ENCODE peak calls at places on chromosomes 6 and 20, in nine cellular contexts. Q is fibroblast of pulmonary artery, X is left lung, D is Caco-2, C is heart left ventricle, V is OCI-LY7, H is IMR-90, Z is breast epithelium, G is adrenal gland. U is an unnamed sample.

GRCh38 chr6:158322724-158323560 is 10.7 kb downstream of the TULP4 start:
- DNase-seq in C (no peak), V (no peak), X (no peak), Q (peak; percentile 74), D (peak; percentile 72), Z (no peak), H (peak; percentile 81), G (peak; percentile 23), U (no peak)

GRCh38 chr6:152233547-152234320 is 403.4 kb downstream of the SYNE1 start:
- DNase-seq in V (no peak), D (no peak), H (no peak), C (no peak), G (no peak), X (no peak), Z (no peak), Q (no peak), U (no peak)

GRCh38 chr6:107670792-107671199 is 153.3 kb downstream of the SCML4 start:
- DNase-seq in C (peak; percentile 86), V (peak; percentile 72), X (peak; percentile 60), G (peak; percentile 77), H (peak; percentile 67), Z (no peak), Q (peak; percentile 75), D (no peak), U (peak; percentile 84)

GRCh38 chr6:150211700-150212615 is 69.1 kb downstream of the PPP1R14C start:
- DNase-seq in Q (no peak), X (no peak), D (no peak), Z (no peak), H (no peak), G (no peak), C (no peak), V (no peak), U (no peak)

GRCh38 chr20:38225900-38226263 is 34.7 kb downstream of the KIAA1755 start:
- DNase-seq in D (no peak), X (no peak), G (no peak), Q (peak; percentile 61), Z (no peak), V (no peak), C (no peak), H (no peak), U (no peak)

GRCh38 chr6:43807228-43808061 is 37.4 kb downstream of the VEGFA start:
- DNase-seq in V (no peak), Z (no peak), C (no peak), Q (peak; percentile 12), X (no peak), G (no peak), H (peak; percentile 71), D (peak; percentile 43), U (no peak)

GRCh38 chr6:83824388-83824801 is 28.8 kb upstream of the RIPPLY2 start:
- DNase-seq in X (no peak), Q (peak; percentile 3), V (no peak), C (no peak), G (no peak), D (no peak), H (peak; percentile 12), Z (no peak), U (no peak)

GRCh38 chr20:23361108-23361650 is 803 bp upstream of the GZF1 start:
- DNase-seq in V (no peak), G (peak; percentile 71), Q (peak; percentile 46), Z (no peak), C (no peak), H (peak; percentile 24), D (no peak), X (no peak), U (no peak)

GRCh38 chr6:161050134-161050765 is 58.7 kb downstream of the MAP3K4 start:
- DNase-seq in D (no peak), G (no peak), V (no peak), Q (no peak), H (peak; percentile 24), C (no peak), Z (no peak), X (no peak), U (no peak)

GRCh38 chr20:54429364-54429763 is 46.0 kb upstream of the DOK5 start:
- DNase-seq in C (no peak), H (no peak), V (no peak), Z (no peak), D (no peak), Q (no peak), X (peak; percentile 40), G (no peak), U (no peak)

GRCh38 chr6:100078509-100078908 is 84.5 kb upstream of the MCHR2 start:
- DNase-seq in C (no peak), Q (peak; percentile 24), G (no peak), Z (no peak), D (peak; percentile 36), X (no peak), H (peak; percentile 19), V (peak; percentile 2), U (no peak)

GRCh38 chr6:42451595-42452170 is at the start of gene TRERF1:
- DNase-seq in V (peak; percentile 88), G (peak; percentile 53), H (peak; percentile 81), Q (peak; percentile 75), X (peak; percentile 61), Z (no peak), D (peak; percentile 20), C (peak; percentile 55), U (peak; percentile 53)

GRCh38 chr6:4647414-4648365 is 128.5 kb upstream of the CDYL start:
- DNase-seq in Q (peak; percentile 86), X (peak; percentile 77), Z (peak; percentile 64), D (peak; percentile 87), C (peak; percentile 86), G (peak; percentile 76), H (peak; percentile 84), V (peak; percentile 16), U (peak; percentile 83)
- H3K4me3 ChIP-seq in Q (peak overlapping the region; percentile 23), X (no peak overlapping the region), Z (peak overlapping the region; percentile 42), D (peak overlapping the region; percentile 22), C (peak overlapping the region; percentile 37), G (no peak overlapping the region), H (peak overlapping the region; percentile 52), V (no peak overlapping the region), U (peak overlapping the region; percentile 40)

DNA sequence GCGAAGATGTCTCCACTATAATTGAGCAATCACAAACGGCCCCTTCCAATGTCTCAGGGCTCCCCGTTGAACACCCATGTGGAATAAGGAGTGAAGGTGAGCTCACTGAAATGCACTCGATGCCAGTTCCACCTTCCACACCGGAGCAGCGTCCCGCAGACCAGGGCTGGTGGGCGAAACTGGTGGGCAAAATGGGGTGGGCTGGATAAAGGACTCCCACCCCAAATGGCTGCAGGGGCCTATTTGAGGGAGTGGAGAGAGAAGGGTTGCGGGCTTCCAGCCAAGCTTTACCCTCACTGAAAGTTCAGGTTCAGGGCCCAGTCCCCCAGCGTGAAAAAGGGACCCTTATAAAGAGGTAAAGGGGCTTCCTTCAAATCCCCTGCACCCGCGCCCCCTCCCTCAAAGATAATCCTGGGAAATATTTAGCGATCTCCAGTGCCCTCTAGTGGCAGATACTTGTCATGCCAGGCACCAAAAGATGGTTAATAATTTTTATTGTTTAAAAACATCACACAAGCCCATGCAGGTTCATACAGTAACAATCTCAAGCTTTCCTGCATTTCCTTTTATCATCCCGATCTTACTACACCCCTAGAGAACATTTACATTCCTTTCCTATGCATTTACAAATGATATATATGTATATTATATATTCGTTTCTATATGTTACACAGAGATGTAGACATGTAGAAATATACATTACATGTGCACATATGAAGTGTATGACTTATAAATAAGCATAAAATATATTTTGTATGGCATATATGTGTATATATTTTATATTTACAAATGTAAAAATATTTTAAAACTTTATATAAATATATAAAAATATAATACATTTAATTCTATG is 58.2 kb upstream of the NKX2-2 start:
- DNase-seq in H (no peak), G (no peak), C (no peak), Q (peak; percentile 7), D (peak; percentile 32), V (peak; percentile 40), X (no peak), Z (no peak), U (no peak)
- TF ChIP-seq CTCF in H (peak; percentile 80), G (peak; percentile 68), C (peak; percentile 82), Q (peak; percentile 86), D (peak; percentile 85), V (peak; percentile 96), X (peak; percentile 77), Z (peak; percentile 69), U (peak; percentile 79)

DNA sequence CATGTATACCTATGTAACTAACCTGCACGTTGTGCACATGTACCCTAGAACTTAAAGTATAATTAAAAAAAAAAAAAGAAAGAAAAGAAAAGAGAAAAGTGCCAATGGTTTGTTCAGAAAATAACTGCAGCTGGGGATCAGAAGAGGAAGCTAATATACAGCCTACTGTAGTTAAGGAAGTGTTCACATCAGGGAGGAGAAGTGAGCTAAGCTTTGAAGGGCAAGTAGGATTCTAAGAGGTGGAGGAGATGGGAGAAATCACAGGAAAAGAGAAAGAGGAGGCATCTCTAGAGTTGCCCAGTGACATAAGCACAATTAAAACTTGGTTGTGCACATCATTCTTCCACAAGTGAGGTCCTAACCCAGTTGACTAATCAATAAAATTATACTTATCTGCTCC is 214.4 kb upstream of the DTNBP1 start:
- DNase-seq in Z (no peak), G (no peak), Q (no peak), V (no peak), H (no peak), D (no peak), C (no peak), X (no peak), U (no peak)
- H3K4me3 ChIP-seq in Z (no peak overlapping the region), G (no peak overlapping the region), Q (no peak overlapping the region), V (no peak overlapping the region), H (no peak overlapping the region), D (no peak overlapping the region), C (no peak overlapping the region), X (no peak overlapping the region), U (no peak overlapping the region)

GRCh38 chr20:58483051-58483450 is 32.1 kb downstream of the APCDD1L start:
- DNase-seq in X (no peak), Q (no peak), G (no peak), C (no peak), H (no peak), Z (no peak), D (no peak), V (no peak), U (no peak)

GRCh38 chr20:58480455-58481356 is 34.5 kb downstream of the APCDD1L start:
- DNase-seq in D (no peak), Z (no peak), X (no peak), H (no peak), C (no peak), G (no peak), V (no peak), Q (no peak), U (peak; percentile 38)

GRCh38 chr20:58479666-58480454 is 35.3 kb downstream of the APCDD1L start:
- DNase-seq in V (no peak), G (no peak), Q (no peak), C (peak; percentile 41), Z (no peak), H (no peak), X (no peak), D (no peak), U (no peak)

GRCh38 chr20:58482416-58482815 is 32.8 kb downstream of the APCDD1L start:
- DNase-seq in D (no peak), G (no peak), X (no peak), Z (no peak), H (peak; percentile 6), V (no peak), C (no peak), Q (no peak), U (no peak)

DNA sequence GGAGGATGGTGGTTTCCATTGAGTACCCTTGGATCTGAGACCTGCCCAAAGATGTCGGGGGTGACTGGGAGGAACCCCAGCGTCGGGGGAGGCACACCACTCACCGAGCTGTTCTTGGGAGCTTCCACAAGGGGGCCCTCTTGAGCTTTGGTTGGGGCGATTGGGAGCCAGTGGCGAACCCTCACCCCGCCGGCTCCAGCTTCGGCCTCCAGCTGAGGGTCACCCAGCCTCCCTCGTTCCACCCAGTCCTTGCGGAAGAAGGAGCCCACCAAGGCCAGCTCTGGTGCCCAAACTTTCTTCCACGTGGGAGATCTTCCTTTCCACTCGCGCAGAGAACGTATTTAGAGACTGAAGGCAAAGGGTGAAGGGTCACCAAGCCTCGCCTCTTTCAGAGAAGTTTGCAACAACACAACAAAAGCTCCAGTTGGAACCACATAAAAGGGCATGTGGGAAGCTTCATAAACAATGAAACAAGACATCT is 33.6 kb downstream of the APCDD1L start:
- DNase-seq in Q (peak; percentile 57), V (peak; percentile 6), Z (no peak), H (no peak), D (peak; percentile 74), X (no peak), C (no peak), G (peak; percentile 51), U (peak; percentile 38)
- TF ChIP-seq CTCF in Q (peak; percentile 60), V (peak; percentile 66), Z (peak; percentile 53), H (peak; percentile 55), D (peak; percentile 26), X (peak; percentile 47), C (peak; percentile 38), G (peak; percentile 83), U (peak; percentile 42)

U was measured in heart right ventricle.